ENCODE peak calls at places on chromosomes 7 and 10, in ten cellular contexts. L is heart left ventricle; H is brain microvascular endothelial cell; U is osteocyte; K is stimulated activated CD4-positive, alpha-beta T cell treated with anti-CD3 and anti-CD28 coated beads, Interleukin-2, amount 100 ng/mL, for 48 hours; R is Calu3; Q is CD8-positive, alpha-beta memory T cell; F is NCI-H1694; J is tibial artery; C is HFFc6. W is an unnamed sample.

GRCh38 chr10:110414563-110415309 is 83.0 kb upstream of the DUSP5 start:
- DNase-seq in L (no peak), H (peak), U (no peak), K (peak), R (peak), Q (peak), F (no peak), J (no peak), C (peak), W (no peak)

GRCh38 chr7:42236266-42237161 is 495 bp downstream of the GLI3 start:
- DNase-seq in L (peak), H (peak), U (peak), K (no peak), R (peak), Q (no peak), F (no peak), J (peak), C (peak), W (no peak)

GRCh38 chr10:11539191-11539868 is 72.1 kb downstream of the USP6NL start:
- DNase-seq in L (no peak), H (no peak), U (no peak), K (no peak), R (no peak), Q (no peak), F (no peak), J (no peak), C (peak), W (no peak)

GRCh38 chr10:93752761-93753160 is 5.0 kb upstream of the LGI1 start:
- DNase-seq in L (no peak), H (peak), U (no peak), K (no peak), R (no peak), Q (no peak), F (no peak), J (no peak), C (peak), W (no peak)

GRCh38 chr10:114313866-114314265 is 74.8 kb downstream of the VWA2 start:
- DNase-seq in L (no peak), H (no peak), U (no peak), K (no peak), R (no peak), Q (no peak), F (no peak), J (no peak), C (no peak), W (no peak)

GRCh38 chr10:58511765-58512469 is 755 bp upstream of the BICC1 start:
- DNase-seq in L (peak), H (no peak), U (no peak), K (no peak), R (no peak), Q (no peak), F (no peak), J (peak), C (no peak), W (no peak)

GRCh38 chr7:105654994-105655900 is 74.0 kb upstream of the EFCAB10 start:
- DNase-seq in L (peak), H (no peak), U (no peak), K (no peak), R (no peak), Q (no peak), F (no peak), J (no peak), C (peak), W (no peak)

GRCh38 chr10:101780818-101781654 is 2.2 kb downstream of the NPM3 start:
- DNase-seq in L (peak), H (peak), U (peak), K (peak), R (peak), Q (peak), F (peak), J (peak), C (peak), W (peak)

W was measured in occipital lobe.